ENCODE peak calls at places on chromosomes 7 and 10, in seven cellular contexts. Z is GM04503; J is naive B cell; H is HT-29; T is skeletal muscle cell; O is naive thymus-derived CD8-positive, alpha-beta T cell; C is WTC11. Q is an unnamed sample.

GRCh38 chr7:151774951-151775350 is 102.0 kb downstream of the PRKAG2 start:
- DNase-seq in Z (no peak), J (no peak), H (no peak), T (no peak), O (no peak), C (no peak), Q (no peak)

GRCh38 chr10:94129393-94130130 is 135.8 kb downstream of the PLCE1 start:
- DNase-seq in Z (no peak), J (no peak), H (no peak), T (peak), O (no peak), C (no peak), Q (no peak)

GRCh38 chr7:16755397-16755796 is 1.8 kb downstream of the TSPAN13 start:
- DNase-seq in Z (no peak), J (no peak), H (no peak), T (no peak), O (no peak), C (no peak), Q (no peak)

GRCh38 chr10:12847361-12847975 is 154.0 kb downstream of the CCDC3 start:
- DNase-seq in Z (no peak), J (no peak), H (peak), T (no peak), O (no peak), C (peak), Q (no peak)

GRCh38 chr7:7829667-7830066 is 111.3 kb upstream of the RPA3 start:
- DNase-seq in Z (no peak), J (no peak), H (no peak), T (no peak), O (no peak), C (no peak), Q (no peak)

GRCh38 chr7:142685877-142686508 is 63.3 kb upstream of the PRSS1 start:
- DNase-seq in Z (no peak), J (no peak), H (no peak), T (no peak), O (no peak), C (no peak), Q (no peak)

GRCh38 chr10:73876566-73876965 is 2.2 kb upstream of the CAMK2G start:
- DNase-seq in Z (no peak), J (no peak), H (no peak), T (no peak), O (no peak), C (no peak), Q (no peak)

GRCh38 chr10:80407836-80408197 is 534 bp upstream of the PRXL2A start:
- DNase-seq in Z (no peak), J (no peak), H (no peak), T (no peak), O (no peak), C (no peak), Q (no peak)

GRCh38 chr10:16441106-16441850 is 4.5 kb downstream of the PTER start:
- DNase-seq in Z (no peak), J (no peak), H (peak), T (no peak), O (no peak), C (no peak), Q (no peak)

GRCh38 chr7:124071843-124072242 is 39.0 kb upstream of the TMEM229A start:
- DNase-seq in Z (no peak), J (no peak), H (no peak), T (no peak), O (no peak), C (no peak), Q (no peak)

GRCh38 chr10:52115823-52116222 is 198.3 kb upstream of the DKK1 start:
- DNase-seq in Z (no peak), J (no peak), H (no peak), T (peak), O (no peak), C (no peak), Q (no peak)

GRCh38 chr7:138044897-138045296 is 31.4 kb upstream of the AKR1D1 start:
- DNase-seq in Z (no peak), J (no peak), H (no peak), T (no peak), O (no peak), C (no peak), Q (no peak)

GRCh38 chr10:92222603-92223275 is 68.1 kb downstream of the CPEB3 start:
- DNase-seq in Z (no peak), J (no peak), H (peak), T (no peak), O (no peak), C (no peak), Q (no peak)

GRCh38 chr7:71184136-71184535 is 52.2 kb downstream of the GALNT17 start:
- DNase-seq in Z (no peak), J (no peak), H (no peak), T (no peak), O (no peak), C (no peak), Q (no peak)

GRCh38 chr10:44578271-44578670 is 193.4 kb upstream of the CXCL12 start:
- DNase-seq in Z (no peak), J (no peak), H (no peak), T (no peak), O (no peak), C (no peak), Q (no peak)

GRCh38 chr7:2527505-2528464 is 8.2 kb downstream of the LFNG start:
- DNase-seq in Z (no peak), J (no peak), H (peak), T (no peak), O (peak), C (no peak), Q (no peak)

GRCh38 chr10:50398383-50398782 is 147.1 kb upstream of the ASAH2 start:
- DNase-seq in Z (no peak), J (no peak), H (no peak), T (peak), O (no peak), C (no peak), Q (no peak)

GRCh38 chr7:106021211-106022067 is 58.4 kb downstream of the CDHR3 start:
- DNase-seq in Z (no peak), J (no peak), H (no peak), T (no peak), O (no peak), C (peak), Q (no peak)

GRCh38 chr7:12964836-12965235 is 277.4 kb downstream of the ARL4A start:
- DNase-seq in Z (no peak), J (no peak), H (no peak), T (no peak), O (no peak), C (no peak), Q (no peak)

GRCh38 chr7:37493810-37494209 is 45.1 kb upstream of the ELMO1 start:
- DNase-seq in Z (no peak), J (no peak), H (no peak), T (no peak), O (no peak), C (no peak), Q (no peak)

GRCh38 chr10:47445720-47446119 is 38.2 kb downstream of the ANXA8 start:
- DNase-seq in Z (no peak), J (no peak), H (no peak), T (no peak), O (no peak), C (no peak), Q (no peak)

GRCh38 chr10:131834152-131834810 is 66.5 kb upstream of the PPP2R2D start:
- DNase-seq in Z (no peak), J (no peak), H (no peak), T (no peak), O (peak), C (peak), Q (no peak)

GRCh38 chr10:93073539-93074136 is at the start of gene CYP26A1:
- DNase-seq in Z (no peak), J (no peak), H (peak), T (no peak), O (no peak), C (peak), Q (no peak)

Q was measured in NCI-H187.